ENCODE peak calls at places on chromosome 13, in six cellular contexts. One of them, this sample, is unnamed.
A peak's percentile ranks its signal among the peaks of the same experiment; 100 is the strongest.

GRCh38 chr13:113216165-113217056 is 7.0 kb downstream of the CUL4A start:
- DNase-seq in posterior cingulate gyrus: no peak
- DNase-seq in foreskin fibroblast: peak; percentile 81
- DNase-seq in putamen: no peak
- DNase-seq in head of caudate nucleus: peak; percentile 18
- DNase-seq in fibroblast of pulmonary artery: peak; percentile 60
- DNase-seq in this sample: no peak

GRCh38 chr13:98433654-98434053 is 143.3 kb downstream of the STK24 start:
- DNase-seq in fibroblast of pulmonary artery: no peak
- DNase-seq in putamen: no peak
- DNase-seq in posterior cingulate gyrus: peak; percentile 66
- DNase-seq in foreskin fibroblast: no peak
- DNase-seq in head of caudate nucleus: no peak
- DNase-seq in this sample: no peak

GRCh38 chr13:29737061-29737460 is 113.4 kb downstream of the UBL3 start:
- DNase-seq in head of caudate nucleus: no peak
- DNase-seq in fibroblast of pulmonary artery: no peak
- DNase-seq in posterior cingulate gyrus: no peak
- DNase-seq in foreskin fibroblast: no peak
- DNase-seq in putamen: no peak
- DNase-seq in this sample: no peak

GRCh38 chr13:36986462-36987240 is 12.5 kb downstream of the ALG5 start:
- DNase-seq in posterior cingulate gyrus: no peak
- DNase-seq in fibroblast of pulmonary artery: peak; percentile 30
- DNase-seq in foreskin fibroblast: peak; percentile 44
- DNase-seq in head of caudate nucleus: no peak
- DNase-seq in putamen: no peak
- DNase-seq in this sample: no peak

GRCh38 chr13:77048592-77048991 is 21.6 kb upstream of the FBXL3 start:
- DNase-seq in posterior cingulate gyrus: no peak
- DNase-seq in head of caudate nucleus: no peak
- DNase-seq in fibroblast of pulmonary artery: no peak
- DNase-seq in putamen: no peak
- DNase-seq in foreskin fibroblast: no peak
- DNase-seq in this sample: no peak

GRCh38 chr13:87884874-87885273 is 213.7 kb downstream of the SLITRK5 start:
- DNase-seq in putamen: peak; percentile 20
- DNase-seq in fibroblast of pulmonary artery: peak; percentile 10
- DNase-seq in foreskin fibroblast: no peak
- DNase-seq in posterior cingulate gyrus: no peak
- DNase-seq in head of caudate nucleus: peak; percentile 5
- DNase-seq in this sample: no peak

GRCh38 chr13:68940049-68940448 is 1167.6 kb upstream of the ATXN8OS start:
- DNase-seq in head of caudate nucleus: no peak
- DNase-seq in posterior cingulate gyrus: no peak
- DNase-seq in fibroblast of pulmonary artery: no peak
- DNase-seq in putamen: no peak
- DNase-seq in foreskin fibroblast: no peak
- DNase-seq in this sample: no peak

GRCh38 chr13:59424661-59425060 is 739.1 kb downstream of the DIAPH3 start:
- DNase-seq in head of caudate nucleus: no peak
- DNase-seq in posterior cingulate gyrus: no peak
- DNase-seq in putamen: no peak
- DNase-seq in foreskin fibroblast: no peak
- DNase-seq in fibroblast of pulmonary artery: peak; percentile 40
- DNase-seq in this sample: no peak

GRCh38 chr13:62997696-62998095 is 1582.0 kb upstream of the PCDH20 start:
- DNase-seq in head of caudate nucleus: no peak
- DNase-seq in putamen: no peak
- DNase-seq in foreskin fibroblast: no peak
- DNase-seq in posterior cingulate gyrus: no peak
- DNase-seq in fibroblast of pulmonary artery: no peak
- DNase-seq in this sample: no peak

This sample was measured in upper lobe of left lung.